ENCODE peak calls at places on chromosome 6, in eight cellular contexts. I is cardiac muscle cell; M is activated gamma-delta T cell treated with anti-CD3 and anti-CD28 coated beads, Interleukin-2, amount 50 U/mL, for 16 hours; W is coronary artery; V is CD8-positive, alpha-beta T cell; R is anterior cingulate cortex; A is H54; H is left lobe of liver. L is an unnamed sample.

GRCh38 chr6:157763129-157763893 is 59.7 kb upstream of the SNX9 start:
- DNase-seq in I (no peak), M (no peak), W (no peak), V (no peak), R (no peak), A (peak), H (peak), L (peak)

GRCh38 chr6:45667265-45667664 is 289.5 kb upstream of the SUPT3H start:
- DNase-seq in I (no peak), M (no peak), W (no peak), V (no peak), R (no peak), A (no peak), H (no peak), L (peak)

GRCh38 chr6:51489133-51489532 is 598.3 kb downstream of the PKHD1 start:
- DNase-seq in I (no peak), M (no peak), W (no peak), V (no peak), R (peak), A (no peak), H (no peak), L (no peak)

GRCh38 chr6:139981810-139982550 is 607.5 kb upstream of the CITED2 start:
- DNase-seq in I (peak), M (no peak), W (no peak), V (no peak), R (no peak), A (no peak), H (no peak), L (no peak)

GRCh38 chr6:46306429-46306828 is 135.6 kb upstream of the ENPP5 start:
- DNase-seq in I (no peak), M (no peak), W (no peak), V (no peak), R (no peak), A (no peak), H (no peak), L (no peak)

GRCh38 chr6:154440022-154440421 is 70.5 kb downstream of the CNKSR3 start:
- DNase-seq in I (no peak), M (no peak), W (no peak), V (no peak), R (no peak), A (no peak), H (peak), L (no peak)

GRCh38 chr6:33718713-33719112 is 7.2 kb upstream of the UQCC2 start:
- DNase-seq in I (no peak), M (no peak), W (no peak), V (no peak), R (no peak), A (no peak), H (no peak), L (no peak)

GRCh38 chr6:166770216-166771116 is 143.4 kb upstream of the RPS6KA2 start:
- DNase-seq in I (no peak), M (no peak), W (no peak), V (no peak), R (no peak), A (no peak), H (no peak), L (peak)

GRCh38 chr6:10409766-10410209 is 5.1 kb downstream of the TFAP2A start:
- DNase-seq in I (no peak), M (no peak), W (no peak), V (no peak), R (no peak), A (no peak), H (no peak), L (no peak)

GRCh38 chr6:74068945-74069570 is 373.1 kb downstream of the CD109 start:
- DNase-seq in I (no peak), M (no peak), W (no peak), V (no peak), R (no peak), A (no peak), H (no peak), L (no peak)

GRCh38 chr6:153613719-153614455 is 425.2 kb upstream of the OPRM1 start:
- DNase-seq in I (no peak), M (no peak), W (no peak), V (no peak), R (no peak), A (no peak), H (no peak), L (no peak)

GRCh38 chr6:154017786-154018185 is 21.3 kb upstream of the OPRM1 start:
- DNase-seq in I (no peak), M (no peak), W (no peak), V (no peak), R (no peak), A (no peak), H (no peak), L (no peak)

GRCh38 chr6:43074847-43075741 is 1.0 kb upstream of the PTK7 start:
- DNase-seq in I (no peak), M (no peak), W (no peak), V (no peak), R (no peak), A (no peak), H (no peak), L (no peak)

GRCh38 chr6:54057068-54057467 is 54.2 kb upstream of the MLIP start:
- DNase-seq in I (no peak), M (no peak), W (no peak), V (no peak), R (no peak), A (no peak), H (no peak), L (no peak)

GRCh38 chr6:52664991-52665686 is 5.8 kb upstream of the TMEM14A start:
- DNase-seq in I (no peak), M (no peak), W (no peak), V (no peak), R (no peak), A (no peak), H (no peak), L (no peak)

GRCh38 chr6:170437719-170438401 is 115.2 kb downstream of the PSMB1 start:
- DNase-seq in I (no peak), M (no peak), W (no peak), V (no peak), R (no peak), A (peak), H (no peak), L (no peak)

GRCh38 chr6:96520851-96521115 is 823 bp upstream of the UFL1 start:
- DNase-seq in I (no peak), M (no peak), W (no peak), V (no peak), R (no peak), A (no peak), H (no peak), L (no peak)

L was measured in SJSA1.